ENCODE peak calls at places on chromosomes 4 and X, in seven cellular contexts. I is stomach, A is upper lobe of left lung, M is K562, D is A549, U is sigmoid colon, E is suprapubic skin. N is an unnamed sample.

GRCh38 chr4:173018446-173018845 is 150.2 kb upstream of the GALNT7 start:
- DNase-seq in I (no peak), A (no peak), M (no peak), D (no peak), U (no peak), E (no peak), N (no peak)

GRCh38 chr4:11070813-11071212 is 357.9 kb downstream of the HS3ST1 start:
- DNase-seq in I (no peak), A (no peak), M (no peak), D (no peak), U (no peak), E (no peak), N (no peak)

GRCh38 chr4:164207460-164207859 is 546.5 kb upstream of the SMIM31 start:
- DNase-seq in I (no peak), A (no peak), M (no peak), D (no peak), U (no peak), E (no peak), N (no peak)

GRCh38 chrX:47586043-47586787 is 4.0 kb downstream of the TIMP1 start:
- DNase-seq in I (no peak), A (no peak), M (no peak), D (no peak), U (no peak), E (no peak), N (no peak)

GRCh38 chr4:160180206-160180605 is 1077.3 kb downstream of the RAPGEF2 start:
- DNase-seq in I (no peak), A (no peak), M (no peak), D (no peak), U (no peak), E (no peak), N (no peak)

GRCh38 chr4:156595041-156595440 is 376.6 kb downstream of the PDGFC start:
- DNase-seq in I (no peak), A (no peak), M (no peak), D (no peak), U (no peak), E (no peak), N (no peak)

GRCh38 chrX:128929281-128930057 is 593.8 kb downstream of the SMARCA1 start:
- DNase-seq in I (peak; percentile 35), A (no peak), M (no peak), D (no peak), U (no peak), E (no peak), N (no peak)

GRCh38 chr4:98779021-98779420 is 120.6 kb upstream of the TSPAN5 start:
- DNase-seq in I (no peak), A (no peak), M (no peak), D (no peak), U (no peak), E (no peak), N (no peak)

GRCh38 chr4:83149885-83150562 is 35.5 kb upstream of the PLAC8 start:
- DNase-seq in I (no peak), A (no peak), M (no peak), D (no peak), U (no peak), E (no peak), N (no peak)

GRCh38 chrX:37378399-37378798 is 29.2 kb downstream of the PRRG1 start:
- DNase-seq in I (no peak), A (no peak), M (no peak), D (no peak), U (no peak), E (no peak), N (no peak)

GRCh38 chrX:39969099-39969825 is 128.5 kb downstream of the BCOR start:
- DNase-seq in I (no peak), A (peak; percentile 39), M (no peak), D (no peak), U (no peak), E (no peak), N (no peak)

GRCh38 chrX:132022863-132023116 is 312 bp upstream of the STK26 start:
- DNase-seq in I (no peak), A (no peak), M (no peak), D (peak; percentile 1), U (no peak), E (peak; percentile 56), N (no peak)

GRCh38 chr4:143700420-143701352 is at the start of gene FREM3:
- DNase-seq in I (no peak), A (peak; percentile 81), M (no peak), D (no peak), U (no peak), E (no peak), N (no peak)

GRCh38 chrX:133005038-133005437 is 46.6 kb upstream of the HS6ST2 start:
- DNase-seq in I (no peak), A (no peak), M (peak; percentile 9), D (peak; percentile 3), U (no peak), E (no peak), N (no peak)

GRCh38 chrX:51837926-51838325 is 55.5 kb upstream of the MAGED1 start:
- DNase-seq in I (peak; percentile 41), A (no peak), M (no peak), D (no peak), U (peak; percentile 70), E (peak; percentile 77), N (peak; percentile 52)

GRCh38 chrX:4484266-4484665 is 770.8 kb upstream of the PRKX start:
- DNase-seq in I (no peak), A (no peak), M (no peak), D (no peak), U (no peak), E (no peak), N (no peak)

GRCh38 chr4:70709551-70710080 is 12.1 kb upstream of the RUFY3 start:
- DNase-seq in I (no peak), A (no peak), M (no peak), D (no peak), U (no peak), E (no peak), N (no peak)

GRCh38 chr4:14269824-14270223 is 642.3 kb upstream of the BOD1L1 start:
- DNase-seq in I (no peak), A (no peak), M (no peak), D (no peak), U (no peak), E (no peak), N (no peak)

GRCh38 chr4:125979868-125980412 is 665.2 kb downstream of the FAT4 start:
- DNase-seq in I (no peak), A (no peak), M (no peak), D (no peak), U (no peak), E (no peak), N (no peak)

GRCh38 chrX:108165349-108166111 is 74.0 kb downstream of the ATG4A start:
- DNase-seq in I (peak; percentile 32), A (no peak), M (peak; percentile 26), D (peak; percentile 38), U (no peak), E (no peak), N (no peak)

GRCh38 chr4:165207016-165207430 is 338 bp upstream of the KLHL2 start:
- DNase-seq in I (no peak), A (no peak), M (no peak), D (peak; percentile 9), U (peak; percentile 62), E (no peak), N (no peak)

GRCh38 chr4:39407584-39407885 is 805 bp downstream of the KLB start:
- DNase-seq in I (no peak), A (no peak), M (no peak), D (no peak), U (no peak), E (no peak), N (no peak)

GRCh38 chr4:118941149-118941548 is 52.5 kb downstream of the SYNPO2 start:
- DNase-seq in I (no peak), A (no peak), M (no peak), D (no peak), U (peak; percentile 85), E (no peak), N (peak; percentile 92)

GRCh38 chr4:15910150-15910945 is 28.2 kb downstream of the FGFBP1 start:
- DNase-seq in I (no peak), A (no peak), M (no peak), D (no peak), U (no peak), E (no peak), N (no peak)

DNA sequence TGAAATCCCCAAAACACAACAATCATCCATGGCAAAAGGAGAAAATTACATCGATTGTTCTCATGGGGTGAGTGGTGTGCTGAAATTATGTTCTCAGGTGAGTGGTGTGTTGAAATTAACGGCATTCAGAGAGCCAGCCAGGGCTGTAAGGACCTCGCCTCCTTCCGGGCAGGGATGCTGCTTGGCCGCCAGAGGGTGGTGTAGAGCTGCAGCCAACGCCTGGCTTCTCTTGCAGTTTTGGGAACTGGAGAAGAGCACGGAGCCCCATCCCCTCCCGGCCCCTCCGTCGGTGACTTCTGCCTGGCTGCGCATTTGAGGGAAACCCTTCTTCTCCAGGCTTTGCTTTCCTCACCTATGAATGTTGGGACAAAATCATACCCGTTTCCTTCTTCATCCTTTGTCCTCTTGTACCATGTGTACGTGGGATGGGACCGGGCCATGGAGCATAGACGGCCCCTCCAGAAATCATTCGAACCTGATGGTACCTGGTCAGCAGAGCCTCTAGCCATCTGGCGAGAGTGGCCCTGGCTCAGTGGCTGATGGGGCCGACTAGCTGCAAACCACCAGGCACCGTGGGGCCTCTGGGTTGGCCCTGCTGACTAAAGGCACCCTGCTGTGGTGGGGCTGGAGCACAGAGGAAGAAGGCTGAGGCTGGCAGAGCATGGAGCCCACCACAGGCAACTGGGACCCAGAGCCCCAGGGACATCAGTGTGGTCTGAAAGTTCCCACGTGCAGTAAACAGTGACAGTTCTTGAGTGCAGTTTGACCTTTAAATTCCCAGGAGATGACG is 28.4 kb downstream of the TRMT44 start:
- DNase-seq in I (peak; percentile 64), A (peak; percentile 74), M (peak; percentile 77), D (peak; percentile 28), U (peak; percentile 82), E (no peak), N (peak; percentile 40)
- TF ChIP-seq POLR2A in I (no peak), A (no peak), M (no peak), D (no peak), U (no peak), E (no peak), N (no peak)

GRCh38 chr4:81632581-81633247 is 161.0 kb upstream of the RASGEF1B start:
- DNase-seq in I (no peak), A (no peak), M (no peak), D (no peak), U (no peak), E (no peak), N (no peak)
- TF ChIP-seq EP300 in I (no peak), A (no peak), M (no peak), D (no peak), U (no peak), E (no peak), N (no peak)

GRCh38 chrX:106740193-106740780 is 13.8 kb downstream of the RNF128 start:
- DNase-seq in I (no peak), A (no peak), M (no peak), D (no peak), U (no peak), E (no peak), N (no peak)

GRCh38 chrX:106730385-106730784 is 3.9 kb downstream of the RNF128 start:
- DNase-seq in I (no peak), A (no peak), M (no peak), D (no peak), U (no peak), E (no peak), N (no peak)

GRCh38 chrX:106731590-106731989 is 5.1 kb downstream of the RNF128 start:
- DNase-seq in I (no peak), A (no peak), M (no peak), D (no peak), U (no peak), E (no peak), N (no peak)

GRCh38 chrX:106734827-106735226 is 8.3 kb downstream of the RNF128 start:
- DNase-seq in I (no peak), A (no peak), M (no peak), D (no peak), U (no peak), E (no peak), N (no peak)
- H3K4me1 ChIP-seq in I (no peaks in the 10 kb centered on the region), A (no peaks in the 10 kb centered on the region), M (no peaks in the 10 kb centered on the region), D (no peaks in the 10 kb centered on the region), U (no peaks in the 10 kb centered on the region), E (peaks cover 2% of the 10 kb centered on the region), N (no peaks in the 10 kb centered on the region)

GRCh38 chrX:130171446-130172126 is at the start of gene RAB33A:
- DNase-seq in I (no peak), A (peak; percentile 85), M (no peak), D (no peak), U (peak; percentile 65), E (no peak), N (no peak)
- TF ChIP-seq POLR2A in I (no peak), A (no peak), M (no peak), D (no peak), U (no peak), E (no peak), N (no peak)

N was measured in tibial nerve.